ENCODE peak calls at places on chromosomes 12 and 14, in six cellular contexts. G, X, W, V, D and L are unnamed samples.

GRCh38 chr14:92780865-92781264 is 13.2 kb upstream of the GOLGA5 start:
- DNase-seq in G (no peak), X (no peak), W (no peak), V (no peak), D (no peak), L (no peak)

GRCh38 chr12:131075194-131075593 is 121.5 kb downstream of the ADGRD1 start:
- DNase-seq in G (no peak), X (no peak), W (no peak), V (no peak), D (no peak), L (no peak)

GRCh38 chr12:3042826-3043225 is 34.4 kb upstream of the TSPAN9 start:
- DNase-seq in G (no peak), X (no peak), W (no peak), V (no peak), D (no peak), L (no peak)

GRCh38 chr14:106872619-106873446 is 1346.5 kb downstream of the TMEM121 start:
- DNase-seq in G (no peak), X (no peak), W (peak), V (no peak), D (no peak), L (no peak)

GRCh38 chr12:113310489-113310888 is 24.4 kb downstream of the SLC8B1 start:
- DNase-seq in G (no peak), X (no peak), W (no peak), V (no peak), D (peak), L (no peak)

GRCh38 chr14:92728781-92729364 is 19.6 kb downstream of the LGMN start:
- DNase-seq in G (no peak), X (peak), W (no peak), V (no peak), D (peak), L (peak)

GRCh38 chr12:62715086-62715786 is 219.7 kb downstream of the PPM1H start:
- DNase-seq in G (no peak), X (no peak), W (no peak), V (peak), D (no peak), L (no peak)

GRCh38 chr14:105077649-105077995 is 12.4 kb upstream of the GPR132 start:
- DNase-seq in G (no peak), X (no peak), W (no peak), V (no peak), D (no peak), L (no peak)

GRCh38 chr12:113247123-113248045 is 26.1 kb downstream of the TPCN1 start:
- DNase-seq in G (peak), X (peak), W (no peak), V (no peak), D (peak), L (no peak)

GRCh38 chr12:10952645-10953044 is 13.6 kb upstream of the TAS2R14 start:
- DNase-seq in G (no peak), X (no peak), W (no peak), V (no peak), D (no peak), L (no peak)

GRCh38 chr12:85405781-85406522 is 125.9 kb downstream of the ALX1 start:
- DNase-seq in G (peak), X (peak), W (no peak), V (no peak), D (peak), L (peak)
- H3K4me3 ChIP-seq in G (no peak), X (no peak), W (no peak), V (no peak), D (no peak), L (no peak)

DNA sequence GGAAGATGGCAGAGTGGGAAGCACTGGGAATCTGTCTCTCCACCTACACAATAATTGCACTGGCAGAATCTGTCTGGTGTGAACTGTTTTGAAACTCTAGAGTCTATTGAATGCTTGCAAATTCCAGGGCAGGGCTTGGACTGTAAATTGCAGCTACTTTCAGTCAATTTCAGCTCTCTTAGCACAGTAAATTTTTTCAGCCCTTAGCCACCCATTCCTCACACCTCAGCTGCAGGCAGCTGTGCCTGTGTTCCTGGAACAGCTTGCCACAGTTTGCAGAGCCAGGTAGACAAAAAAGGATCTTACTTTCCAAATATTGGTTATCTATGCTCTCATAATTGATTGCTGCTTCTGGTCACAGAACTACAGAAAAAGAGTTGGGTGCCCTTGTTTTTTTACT is 33.4 kb upstream of the MMP19 start:
- DNase-seq in G (no peak), X (no peak), W (no peak), V (no peak), D (no peak), L (peak)
- H3K18ac ChIP-seq in G (no peak), X (no peak), W (no peak), V (no peak), D (no peak), L (no peak)

DNA sequence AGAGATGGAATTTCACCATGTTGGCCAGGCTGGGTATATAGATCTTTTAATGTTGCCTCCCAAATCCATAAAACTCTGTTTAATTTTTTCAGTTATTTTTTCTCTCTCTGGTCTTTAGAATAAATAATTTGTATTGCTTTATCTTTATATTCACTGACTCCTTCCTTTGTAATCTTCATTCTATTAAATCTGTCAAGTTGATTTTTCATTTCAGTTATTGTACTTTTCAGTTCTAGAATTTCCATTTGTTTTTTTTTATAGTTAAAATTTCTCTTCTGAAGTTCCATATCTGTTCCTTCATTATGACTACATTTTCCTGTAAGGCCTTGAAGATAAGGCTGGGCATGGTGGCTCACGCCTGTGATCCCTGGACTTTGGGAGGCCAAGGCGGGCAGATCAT is 13.6 kb upstream of the SPPL3 start:
- DNase-seq in G (no peak), X (no peak), W (no peak), V (no peak), D (no peak), L (no peak)
- H3K27ac ChIP-seq in G (no peak), X (no peak), W (no peak), V (no peak), D (no peak), L (no peak)

GRCh38 chr12:56778756-56779155 is 15.6 kb downstream of the HSD17B6 start:
- DNase-seq in G (no peak), X (no peak), W (no peak), V (no peak), D (no peak), L (no peak)
- H3K4me3 ChIP-seq in G (no peak), X (no peak), W (no peak), V (no peak), D (no peak), L (no peak)

DNA sequence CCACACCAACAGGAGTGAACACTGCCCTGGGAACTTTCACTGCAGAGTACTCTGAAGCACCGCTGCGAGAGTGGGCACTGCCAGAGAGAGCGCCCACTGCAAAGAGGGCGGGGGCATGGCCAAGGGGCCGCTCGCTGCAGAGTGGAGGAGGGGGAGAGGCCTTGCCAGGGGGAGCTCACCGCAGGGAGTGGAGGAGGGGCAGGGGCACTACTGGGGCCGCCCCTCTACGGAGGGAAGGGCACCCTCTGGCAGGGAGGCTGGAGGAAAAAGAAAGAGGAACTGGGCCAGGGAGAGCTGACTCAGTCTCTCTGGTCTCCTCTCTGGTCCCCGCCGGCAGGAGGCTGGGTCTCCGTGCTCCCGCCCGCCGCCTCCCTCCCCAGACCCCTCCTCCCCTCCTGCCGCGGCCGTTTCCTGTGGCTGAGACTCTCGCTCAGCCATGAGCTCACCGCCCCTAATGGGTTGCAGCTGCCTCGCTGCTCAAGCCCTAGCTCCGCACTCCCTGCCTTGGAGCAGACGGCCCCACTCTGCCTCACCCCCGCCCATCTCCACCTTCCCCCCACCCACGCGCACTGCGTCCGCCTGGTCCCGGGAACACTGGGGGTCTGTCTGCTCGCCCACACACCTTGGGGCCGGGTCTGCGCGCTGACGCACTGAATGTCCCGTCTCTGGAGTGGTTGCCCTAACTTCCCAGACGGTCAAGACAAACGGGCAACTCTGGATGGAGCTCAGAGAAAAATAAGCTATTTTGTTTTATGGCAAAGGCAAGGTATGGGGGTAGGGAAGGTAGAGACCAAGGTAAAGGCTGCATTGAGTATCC is 1.3 kb downstream of the ARHGEF40 start:
- DNase-seq in G (peak), X (peak), W (no peak), V (peak), D (peak), L (peak)
- H3K18ac ChIP-seq in G (peak), X (peak), W (peak), V (peak), D (peak), L (peak)

GRCh38 chr12:29971431-29971830 is 187.7 kb upstream of the TMTC1 start:
- DNase-seq in G (no peak), X (no peak), W (no peak), V (peak), D (no peak), L (no peak)
- H3K27ac ChIP-seq in G (no peak), X (no peak), W (no peak), V (peak), D (no peak), L (no peak)

DNA sequence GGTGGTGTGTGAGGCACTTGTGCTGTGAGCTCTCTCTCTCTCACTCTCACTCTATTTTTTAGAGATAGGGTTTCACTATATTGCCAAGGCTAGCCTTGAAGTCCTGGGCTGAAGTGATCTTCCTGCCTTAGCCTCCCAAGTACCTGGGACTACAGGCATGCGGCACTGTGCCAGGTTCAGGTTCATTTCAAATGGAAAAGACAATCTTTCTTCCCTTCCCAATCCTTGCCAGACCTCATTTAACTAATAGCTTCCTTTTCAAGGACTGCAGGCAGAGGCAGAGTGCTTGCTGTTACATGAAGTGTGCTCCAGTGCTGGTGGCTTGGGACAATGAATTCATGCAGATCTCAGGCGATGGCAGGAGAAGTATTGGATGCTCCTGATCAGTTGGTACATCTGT is 73.2 kb upstream of the BICD1 start:
- DNase-seq in G (no peak), X (no peak), W (no peak), V (no peak), D (no peak), L (no peak)
- H3K4me3 ChIP-seq in G (no peak), X (no peak), W (no peak), V (no peak), D (no peak), L (no peak)

GRCh38 chr12:65334534-65334933 is 56.1 kb downstream of the MSRB3 start:
- DNase-seq in G (peak), X (peak), W (no peak), V (no peak), D (no peak), L (no peak)

GRCh38 chr12:65331456-65331855 is 53.0 kb downstream of the MSRB3 start:
- DNase-seq in G (no peak), X (no peak), W (no peak), V (no peak), D (no peak), L (no peak)

GRCh38 chr12:65330341-65330740 is 51.9 kb downstream of the MSRB3 start:
- DNase-seq in G (no peak), X (peak), W (no peak), V (no peak), D (no peak), L (no peak)

GRCh38 chr12:65335021-65335714 is 56.7 kb downstream of the MSRB3 start:
- DNase-seq in G (peak), X (peak), W (no peak), V (no peak), D (peak), L (peak)

GRCh38 chr12:65333649-65334048 is 55.2 kb downstream of the MSRB3 start:
- DNase-seq in G (no peak), X (no peak), W (no peak), V (no peak), D (no peak), L (no peak)
- H3K18ac ChIP-seq in G (no peak), X (peak), W (no peak), V (no peak), D (no peak), L (no peak)

DNA sequence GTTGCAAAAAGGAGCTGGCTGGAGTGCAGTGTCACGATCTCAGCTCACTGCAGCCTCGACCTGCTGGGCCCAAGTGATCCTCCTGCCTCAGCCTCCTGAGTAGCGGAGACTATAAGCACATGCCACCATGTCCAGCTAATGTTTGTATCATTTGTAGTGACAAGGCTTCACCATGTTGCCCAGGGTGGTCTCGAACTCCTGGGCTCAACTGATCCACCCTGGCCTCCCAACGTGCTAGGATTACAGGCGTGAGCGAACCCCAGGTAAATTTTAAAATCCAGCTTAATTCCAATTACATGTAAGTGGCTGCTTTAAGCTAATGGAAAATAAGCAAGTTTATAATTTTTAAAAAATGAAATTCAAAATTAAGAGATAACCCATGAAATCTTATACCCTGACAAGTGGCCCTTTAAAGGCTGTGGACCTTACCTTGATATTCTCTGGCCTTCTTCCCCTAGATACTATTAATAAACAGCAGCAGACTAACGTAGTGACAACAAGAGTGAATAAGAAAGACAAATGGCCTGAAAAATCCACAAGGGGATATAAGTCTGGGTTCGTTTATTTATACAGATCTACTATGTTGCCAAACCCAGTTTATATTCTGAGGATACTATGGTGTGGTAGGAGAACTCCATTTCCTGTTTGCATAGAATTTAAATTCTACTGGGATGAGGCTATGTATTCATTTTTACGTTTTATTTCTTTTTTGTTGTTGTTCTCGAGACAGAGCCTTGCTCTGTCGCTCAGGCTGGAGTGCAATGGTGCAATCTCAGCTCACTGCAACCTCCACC is 25.6 kb upstream of the SLC2A3 start:
- DNase-seq in G (peak), X (peak), W (no peak), V (no peak), D (no peak), L (no peak)
- H3K27ac ChIP-seq in G (no peak), X (peak), W (no peak), V (peak), D (peak), L (no peak)

DNA sequence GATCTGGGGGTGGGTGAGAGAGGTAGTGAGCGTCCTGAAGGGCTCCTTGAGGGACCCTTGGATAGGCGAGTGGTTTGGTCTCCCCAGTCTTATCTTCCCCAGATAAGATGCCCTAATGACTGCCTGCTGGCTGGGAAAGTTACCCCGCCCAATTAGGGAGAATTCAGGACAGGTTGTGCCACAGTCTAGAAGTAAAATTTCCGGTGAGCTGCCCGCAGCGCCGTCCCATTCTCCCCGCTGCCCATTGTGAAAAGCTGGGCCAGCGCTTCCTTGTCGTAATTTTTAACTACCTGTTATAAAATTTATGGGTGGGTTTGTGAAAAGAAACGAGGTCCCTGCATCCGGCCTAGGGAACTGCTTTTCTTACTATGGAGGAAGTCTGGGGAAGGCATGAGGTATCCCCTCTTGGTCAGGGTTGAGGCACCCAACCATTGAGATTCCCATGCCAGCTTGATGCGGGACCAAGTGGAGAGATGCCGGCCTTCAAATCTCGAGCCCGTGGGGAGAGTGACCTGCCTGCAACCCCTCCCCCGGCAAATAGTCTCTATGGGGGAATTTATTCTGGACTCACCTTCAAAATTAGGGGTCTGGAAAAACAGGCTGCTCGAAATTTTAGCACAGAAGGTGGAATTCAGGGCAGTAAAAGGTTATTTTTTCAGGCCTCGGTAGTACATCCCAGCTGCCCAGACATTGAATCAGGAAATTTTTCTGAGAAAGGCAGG is 6.6 kb downstream of the HOXC8 start:
- DNase-seq in G (no peak), X (no peak), W (no peak), V (no peak), D (no peak), L (no peak)
- H3K4me3 ChIP-seq in G (no peak), X (no peak), W (no peak), V (no peak), D (no peak), L (no peak)